ENCODE peak calls at places on chromosomes 2 and 18, in six cellular contexts. One of them, this sample, is unnamed.

GRCh38 chr18:8116346-8117007 is 492.8 kb upstream of the RAB12 start:
- DNase-seq in kidney epithelial cell: no peak
- DNase-seq in lung: no peak
- DNase-seq in osteoblast: peak
- DNase-seq in A549: peak
- DNase-seq in GM23248: peak
- DNase-seq in this sample: no peak

GRCh38 chr2:39008663-39009062 is 112.2 kb downstream of the SOS1 start:
- DNase-seq in kidney epithelial cell: no peak
- DNase-seq in lung: no peak
- DNase-seq in osteoblast: no peak
- DNase-seq in A549: no peak
- DNase-seq in GM23248: peak
- DNase-seq in this sample: no peak

GRCh38 chr2:8803658-8804379 is 33.6 kb downstream of the KIDINS220 start:
- DNase-seq in kidney epithelial cell: peak
- DNase-seq in lung: peak
- DNase-seq in osteoblast: peak
- DNase-seq in A549: peak
- DNase-seq in GM23248: peak
- DNase-seq in this sample: peak

GRCh38 chr2:201855356-201855755 is 49.0 kb downstream of the CDK15 start:
- DNase-seq in kidney epithelial cell: no peak
- DNase-seq in lung: no peak
- DNase-seq in osteoblast: no peak
- DNase-seq in A549: no peak
- DNase-seq in GM23248: no peak
- DNase-seq in this sample: no peak

GRCh38 chr2:168060956-168061750 is 186.2 kb downstream of the STK39 start:
- DNase-seq in kidney epithelial cell: no peak
- DNase-seq in lung: no peak
- DNase-seq in osteoblast: peak
- DNase-seq in A549: no peak
- DNase-seq in GM23248: peak
- DNase-seq in this sample: no peak

GRCh38 chr2:174036825-174037224 is 71.7 kb upstream of the SP3 start:
- DNase-seq in kidney epithelial cell: no peak
- DNase-seq in lung: no peak
- DNase-seq in osteoblast: no peak
- DNase-seq in A549: no peak
- DNase-seq in GM23248: peak
- DNase-seq in this sample: no peak

GRCh38 chr2:237258146-237258545 is 155.8 kb downstream of the COL6A3 start:
- DNase-seq in kidney epithelial cell: no peak
- DNase-seq in lung: no peak
- DNase-seq in osteoblast: no peak
- DNase-seq in A549: no peak
- DNase-seq in GM23248: peak
- DNase-seq in this sample: no peak

GRCh38 chr2:53782681-53783080 is 4.1 kb downstream of the ASB3 start:
- DNase-seq in kidney epithelial cell: no peak
- DNase-seq in lung: peak
- DNase-seq in osteoblast: no peak
- DNase-seq in A549: no peak
- DNase-seq in GM23248: no peak
- DNase-seq in this sample: no peak

GRCh38 chr18:75638597-75639467 is 211.3 kb upstream of the SMIM21 start:
- DNase-seq in kidney epithelial cell: no peak
- DNase-seq in lung: no peak
- DNase-seq in osteoblast: no peak
- DNase-seq in A549: no peak
- DNase-seq in GM23248: peak
- DNase-seq in this sample: no peak
- H3K4me3 ChIP-seq in kidney epithelial cell: no peak
- H3K4me3 ChIP-seq in lung: no peak
- H3K4me3 ChIP-seq in osteoblast: peak
- H3K4me3 ChIP-seq in A549: no peak
- H3K4me3 ChIP-seq in GM23248: peak
- H3K4me3 ChIP-seq in this sample: no peak

DNA sequence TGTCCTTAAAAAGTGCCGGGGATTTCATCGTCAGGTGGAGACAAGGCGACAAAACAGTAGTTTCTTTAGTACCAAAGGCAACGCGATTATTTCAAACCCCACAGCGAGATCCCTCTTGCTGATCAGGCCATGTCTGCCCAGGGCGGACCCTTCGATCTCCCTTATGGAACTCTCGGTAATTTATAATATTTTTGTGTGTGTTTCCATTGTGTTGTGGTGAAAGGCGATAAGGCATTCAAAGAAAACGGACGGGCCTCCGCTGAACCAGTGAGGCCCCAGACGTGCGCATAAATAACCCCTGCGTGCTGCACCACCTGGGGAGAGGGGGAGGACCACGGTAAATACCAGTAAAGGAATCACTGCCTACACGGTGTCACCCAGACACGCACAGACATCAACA is 1.4 kb upstream of the GAD1 start:
- DNase-seq in kidney epithelial cell: no peak
- DNase-seq in lung: no peak
- DNase-seq in osteoblast: peak
- DNase-seq in A549: no peak
- DNase-seq in GM23248: no peak
- DNase-seq in this sample: no peak
- H3K4me3 ChIP-seq in kidney epithelial cell: no peak
- H3K4me3 ChIP-seq in lung: no peak
- H3K4me3 ChIP-seq in osteoblast: no peak
- H3K4me3 ChIP-seq in A549: no peak
- H3K4me3 ChIP-seq in GM23248: no peak
- H3K4me3 ChIP-seq in this sample: peak

GRCh38 chr18:24277516-24277915 is 120.1 kb downstream of the OSBPL1A start:
- DNase-seq in kidney epithelial cell: no peak
- DNase-seq in lung: no peak
- DNase-seq in osteoblast: peak
- DNase-seq in A549: no peak
- DNase-seq in GM23248: no peak
- DNase-seq in this sample: no peak

GRCh38 chr18:24274822-24275221 is 122.8 kb downstream of the OSBPL1A start:
- DNase-seq in kidney epithelial cell: no peak
- DNase-seq in lung: no peak
- DNase-seq in osteoblast: peak
- DNase-seq in A549: no peak
- DNase-seq in GM23248: no peak
- DNase-seq in this sample: no peak

GRCh38 chr18:24276994-24277393 is 120.6 kb downstream of the OSBPL1A start:
- DNase-seq in kidney epithelial cell: no peak
- DNase-seq in lung: no peak
- DNase-seq in osteoblast: no peak
- DNase-seq in A549: no peak
- DNase-seq in GM23248: no peak
- DNase-seq in this sample: no peak

GRCh38 chr18:24273596-24273995 is 124.0 kb downstream of the OSBPL1A start:
- DNase-seq in kidney epithelial cell: no peak
- DNase-seq in lung: no peak
- DNase-seq in osteoblast: peak
- DNase-seq in A549: no peak
- DNase-seq in GM23248: peak
- DNase-seq in this sample: no peak

GRCh38 chr18:24278591-24278990 is 119.0 kb downstream of the OSBPL1A start:
- DNase-seq in kidney epithelial cell: no peak
- DNase-seq in lung: no peak
- DNase-seq in osteoblast: no peak
- DNase-seq in A549: no peak
- DNase-seq in GM23248: no peak
- DNase-seq in this sample: no peak
- H3K4me3 ChIP-seq in kidney epithelial cell: no peak
- H3K4me3 ChIP-seq in lung: no peak
- H3K4me3 ChIP-seq in osteoblast: no peak
- H3K4me3 ChIP-seq in A549: no peak
- H3K4me3 ChIP-seq in GM23248: no peak
- H3K4me3 ChIP-seq in this sample: no peak

GRCh38 chr2:238549866-238550265 is 123.1 kb downstream of the ASB1 start:
- DNase-seq in kidney epithelial cell: no peak
- DNase-seq in lung: no peak
- DNase-seq in osteoblast: no peak
- DNase-seq in A549: no peak
- DNase-seq in GM23248: no peak
- DNase-seq in this sample: no peak
- H3K4me3 ChIP-seq in kidney epithelial cell: no peak
- H3K4me3 ChIP-seq in lung: no peak
- H3K4me3 ChIP-seq in osteoblast: no peak
- H3K4me3 ChIP-seq in A549: no peak
- H3K4me3 ChIP-seq in GM23248: no peak
- H3K4me3 ChIP-seq in this sample: no peak

This sample was measured in Caco-2.